ENCODE peak calls at places on chromosomes 11 and 22, in eight cellular contexts. N, S, T, H, O, A, K and G are unnamed samples.

GRCh38 chr11:95764267-95764898 is 25.2 kb downstream of the FAM76B start:
- DNase-seq in N (peak; percentile 13), S (no peak), T (no peak), H (peak; percentile 53), O (peak; percentile 74), A (no peak), K (peak; percentile 84), G (no peak)

GRCh38 chr11:9757809-9758675 is 94.2 kb downstream of the SWAP70 start:
- DNase-seq in N (peak; percentile 92), S (peak; percentile 92), T (peak; percentile 92), H (no peak), O (peak; percentile 93), A (peak; percentile 83), K (peak; percentile 67), G (peak; percentile 79)

GRCh38 chr11:73344191-73344607 is 32.0 kb upstream of the RELT start:
- DNase-seq in N (no peak), S (peak; percentile 56), T (no peak), H (no peak), O (no peak), A (no peak), K (no peak), G (no peak)

GRCh38 chr22:46366801-46367706 is 31.5 kb downstream of the TRMU start:
- DNase-seq in N (no peak), S (peak; percentile 19), T (no peak), H (no peak), O (no peak), A (no peak), K (no peak), G (no peak)

GRCh38 chr11:119195680-119196079 is 10.4 kb downstream of the NHERF4 start:
- DNase-seq in N (peak; percentile 50), S (no peak), T (peak; percentile 36), H (peak; percentile 20), O (peak; percentile 64), A (no peak), K (peak; percentile 52), G (no peak)

GRCh38 chr11:18752502-18752901 is 26.5 kb upstream of the IGSF22 start:
- DNase-seq in N (no peak), S (no peak), T (no peak), H (no peak), O (no peak), A (no peak), K (no peak), G (no peak)

GRCh38 chr22:23137905-23138520 is 3.8 kb downstream of the RSPH14 start:
- DNase-seq in N (no peak), S (no peak), T (no peak), H (no peak), O (no peak), A (no peak), K (no peak), G (no peak)

GRCh38 chr11:120924109-120924508 is 99.8 kb upstream of the TBCEL start:
- DNase-seq in N (no peak), S (no peak), T (no peak), H (no peak), O (no peak), A (no peak), K (no peak), G (no peak)

GRCh38 chr22:28894320-28894719 is 10.9 kb downstream of the ZNRF3 start:
- DNase-seq in N (no peak), S (peak; percentile 33), T (peak; percentile 20), H (no peak), O (no peak), A (no peak), K (no peak), G (no peak)

GRCh38 chr22:33007485-33007884 is 50.7 kb downstream of the SYN3 start:
- DNase-seq in N (no peak), S (no peak), T (no peak), H (no peak), O (no peak), A (no peak), K (no peak), G (no peak)

GRCh38 chr11:92388380-92388779 is 163.8 kb downstream of the FAT3 start:
- DNase-seq in N (peak; percentile 5), S (no peak), T (no peak), H (no peak), O (no peak), A (no peak), K (no peak), G (no peak)

GRCh38 chr11:66976048-66976467 is 954 bp downstream of the C11orf86 start:
- DNase-seq in N (no peak), S (no peak), T (no peak), H (no peak), O (peak; percentile 46), A (no peak), K (no peak), G (no peak)

GRCh38 chr22:41845380-41846267 is 12.7 kb downstream of the SREBF2 start:
- DNase-seq in N (no peak), S (no peak), T (no peak), H (no peak), O (peak; percentile 44), A (no peak), K (peak; percentile 13), G (no peak)

DNA sequence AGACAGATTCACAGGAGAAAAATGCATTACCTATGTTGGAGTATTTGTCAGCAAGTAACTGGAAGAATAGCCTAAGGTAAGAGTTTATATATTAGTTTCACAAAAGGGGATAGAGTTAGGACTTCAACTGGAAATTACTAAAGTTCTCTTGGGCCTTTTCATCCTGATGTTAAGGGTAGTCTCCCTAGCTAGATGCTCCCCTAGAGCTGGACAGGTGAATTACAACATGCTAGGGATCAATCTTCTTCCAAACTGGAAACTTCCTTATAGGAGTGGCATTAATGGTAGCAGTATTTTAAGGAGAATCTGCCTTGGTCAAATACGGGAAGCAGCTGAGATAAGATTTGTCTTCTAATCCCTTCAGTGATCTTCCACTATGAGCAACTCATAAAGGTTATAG is 632.8 kb upstream of the RAG2 start:
- DNase-seq in N (no peak), S (no peak), T (no peak), H (no peak), O (no peak), A (no peak), K (no peak), G (no peak)
- TF ChIP-seq CTCF in N (no peak), S (no peak), T (no peak), H (peak; percentile 12), O (no peak), A (no peak), K (no peak), G (no peak)

GRCh38 chr11:104876838-104877500 is 21.3 kb downstream of the CASP12 start:
- DNase-seq in N (no peak), S (no peak), T (no peak), H (no peak), O (no peak), A (no peak), K (no peak), G (no peak)

GRCh38 chr11:104881117-104881794 is 17.0 kb downstream of the CASP12 start:
- DNase-seq in N (no peak), S (no peak), T (no peak), H (no peak), O (no peak), A (no peak), K (no peak), G (no peak)

GRCh38 chr11:104883342-104883741 is 14.9 kb downstream of the CASP12 start:
- DNase-seq in N (no peak), S (no peak), T (no peak), H (no peak), O (no peak), A (no peak), K (no peak), G (no peak)

GRCh38 chr11:104876324-104876723 is 21.9 kb downstream of the CASP12 start:
- DNase-seq in N (no peak), S (no peak), T (no peak), H (no peak), O (no peak), A (no peak), K (no peak), G (no peak)

GRCh38 chr11:104879514-104880190 is 18.6 kb downstream of the CASP12 start:
- DNase-seq in N (no peak), S (no peak), T (no peak), H (no peak), O (no peak), A (no peak), K (no peak), G (no peak)
- TF ChIP-seq CTCF in N (no peak), S (no peak), T (no peak), H (no peak), O (no peak), A (no peak), K (no peak), G (no peak)

DNA sequence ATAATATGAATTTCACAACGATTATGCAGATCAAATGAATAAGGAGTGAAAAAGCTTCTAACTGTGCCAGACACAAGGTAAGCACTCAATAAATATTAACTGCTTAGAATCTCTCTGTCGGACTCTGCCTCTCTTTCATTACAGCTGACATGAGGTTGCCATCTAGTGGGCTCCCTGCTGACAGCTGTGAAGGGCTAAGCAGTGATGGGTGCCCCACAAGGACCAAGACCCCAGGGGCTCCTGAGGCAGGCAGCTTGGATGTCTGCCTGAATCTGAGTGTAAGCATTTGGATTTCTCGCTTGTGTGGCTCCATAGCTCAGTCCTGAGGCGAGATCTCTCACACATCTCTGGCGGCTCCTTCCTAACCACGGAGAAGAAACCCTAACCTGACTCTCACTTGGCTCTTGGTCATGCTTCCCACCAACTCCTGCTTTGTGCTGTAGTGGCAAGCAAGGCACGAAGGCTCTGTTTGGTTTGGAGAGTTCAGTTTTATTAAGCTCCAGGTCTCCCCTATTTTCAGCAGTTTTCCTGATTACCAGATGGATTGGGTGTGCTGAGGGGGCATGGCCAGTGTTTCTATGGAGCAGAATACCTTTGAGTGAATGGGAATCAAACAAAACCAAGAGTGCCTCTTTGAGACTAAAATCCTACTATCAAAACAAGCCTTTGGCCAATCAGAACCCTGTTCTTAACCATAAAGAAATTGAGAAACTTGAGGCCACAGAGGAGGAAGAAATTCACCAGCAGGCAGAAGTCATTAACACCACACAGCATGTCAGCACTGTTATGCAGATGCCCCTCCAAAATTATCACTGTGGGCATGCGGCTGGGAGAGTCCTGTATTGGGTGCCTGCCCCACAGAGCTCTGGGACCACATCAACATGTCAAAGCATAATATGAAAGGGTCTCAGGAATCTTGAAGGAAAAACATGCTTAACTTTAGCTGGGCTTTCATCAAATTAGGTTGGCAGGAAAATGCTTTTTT is 152.8 kb upstream of the NTM start:
- DNase-seq in N (no peak), S (no peak), T (no peak), H (no peak), O (peak; percentile 35), A (no peak), K (no peak), G (no peak)
- TF ChIP-seq CTCF in N (peak; percentile 9), S (peak; percentile 65), T (no peak), H (no peak), O (peak; percentile 58), A (no peak), K (no peak), G (no peak)

DNA sequence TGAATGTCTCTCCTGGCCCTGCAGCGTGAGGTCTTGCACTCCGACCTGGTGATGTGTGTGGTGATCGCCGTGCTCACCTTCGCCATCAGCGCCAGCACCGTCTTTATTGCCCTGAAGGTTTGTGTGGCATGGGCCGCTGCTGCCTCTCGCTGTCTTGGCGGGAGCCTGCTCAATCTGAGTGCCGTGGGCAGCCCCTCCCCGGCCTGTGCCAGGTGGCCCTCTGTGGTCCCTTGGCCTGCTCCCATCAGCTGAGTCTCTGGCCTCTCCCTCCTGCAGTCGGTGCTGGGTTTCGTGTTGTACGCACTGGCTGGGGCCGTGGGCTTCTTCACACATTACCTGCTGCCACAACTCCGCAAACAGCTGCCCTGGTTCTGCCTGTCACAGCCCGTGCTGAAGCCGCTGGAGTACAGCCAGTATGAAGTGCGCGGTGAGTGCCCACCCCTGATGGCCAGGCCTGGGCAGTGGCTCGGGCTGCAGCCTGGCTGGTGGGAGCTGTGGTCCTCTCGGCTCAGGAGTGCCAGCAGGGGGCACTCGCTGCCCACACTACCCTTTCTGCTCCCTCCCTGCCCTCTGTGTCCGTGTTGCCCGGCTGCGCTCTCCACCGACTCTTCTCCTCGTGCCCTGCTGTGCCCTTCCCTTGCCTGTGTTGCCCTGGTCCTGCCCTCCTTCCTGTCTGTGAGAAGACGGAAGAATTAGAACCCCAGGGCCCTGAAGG is 10.2 kb downstream of the PCNX3 start:
- DNase-seq in N (peak; percentile 69), S (peak; percentile 69), T (peak; percentile 66), H (no peak), O (peak; percentile 47), A (no peak), K (peak; percentile 24), G (no peak)
- TF ChIP-seq CTCF in N (peak; percentile 62), S (peak; percentile 69), T (no peak), H (peak; percentile 51), O (peak; percentile 33), A (no peak), K (peak; percentile 49), G (no peak)